ENCODE peak calls at places on chromosomes 1 and 21, in six cellular contexts. B is pancreas, Z is AG10803, O is GM23338, Y is RWPE2, G is foreskin keratinocyte. A is an unnamed sample.

GRCh38 chr1:78586572-78586971 is 33.7 kb upstream of the IFI44L start:
- DNase-seq in O (no peak), G (peak; percentile 26), B (no peak), Y (no peak), Z (peak; percentile 87), A (no peak)

GRCh38 chr1:162678439-162678838 is 46.2 kb downstream of the DDR2 start:
- DNase-seq in O (no peak), Y (no peak), B (no peak), G (no peak), Z (peak; percentile 79), A (no peak)

GRCh38 chr1:204523605-204524215 is 7.5 kb downstream of the MDM4 start:
- DNase-seq in O (no peak), Z (no peak), Y (no peak), G (peak; percentile 59), B (no peak), A (no peak)

GRCh38 chr1:17265950-17266349 is 17.1 kb downstream of the PADI3 start:
- DNase-seq in B (no peak), G (no peak), Y (no peak), O (no peak), Z (no peak), A (no peak)

GRCh38 chr1:67803380-67804279 is 29.6 kb downstream of the GNG12 start:
- DNase-seq in G (peak; percentile 58), O (no peak), Z (peak; percentile 84), B (no peak), Y (no peak), A (no peak)

GRCh38 chr1:2377751-2378440 is 13.5 kb downstream of the MORN1 start:
- DNase-seq in O (no peak), Y (peak; percentile 49), B (peak; percentile 52), G (no peak), Z (no peak), A (no peak)

GRCh38 chr1:27071049-27071416 is 58.4 kb upstream of the TENT5B start:
- DNase-seq in Y (no peak), B (no peak), G (peak; percentile 66), Z (peak; percentile 74), O (peak; percentile 71), A (no peak)

GRCh38 chr1:9780554-9781110 is 43.1 kb downstream of the CLSTN1 start:
- DNase-seq in O (no peak), B (no peak), Y (no peak), Z (no peak), G (no peak), A (no peak)

GRCh38 chr1:102837551-102837950 is 270.8 kb downstream of the COL11A1 start:
- DNase-seq in G (no peak), Y (no peak), O (no peak), B (no peak), Z (no peak), A (no peak)

GRCh38 chr1:216910081-216910840 is 187.0 kb upstream of the ESRRG start:
- DNase-seq in G (no peak), Z (no peak), Y (no peak), O (no peak), B (no peak), A (no peak)

GRCh38 chr1:41704189-41704588 is 214.5 kb downstream of the HIVEP3 start:
- DNase-seq in G (no peak), Y (no peak), O (no peak), B (no peak), Z (no peak), A (no peak)

GRCh38 chr1:32239335-32239734 is 7.7 kb upstream of the FAM167B start:
- DNase-seq in B (no peak), O (peak; percentile 46), G (no peak), Z (no peak), Y (no peak), A (no peak)

GRCh38 chr21:42655797-42656770 is 2.7 kb downstream of the PDE9A start:
- DNase-seq in Y (no peak), O (peak; percentile 47), Z (no peak), G (no peak), B (peak; percentile 40), A (no peak)

GRCh38 chr1:29953938-29954337 is 717.6 kb downstream of the PTPRU start:
- DNase-seq in Y (no peak), O (no peak), Z (no peak), B (no peak), G (no peak), A (no peak)

GRCh38 chr1:39142394-39143060 is 62.0 kb upstream of the MACF1 start:
- DNase-seq in Z (peak; percentile 71), B (peak; percentile 53), Y (peak; percentile 88), O (peak; percentile 78), G (peak; percentile 97), A (no peak)

GRCh38 chr1:163315773-163316374 is 5.9 kb upstream of the NUF2 start:
- DNase-seq in B (no peak), G (no peak), Y (no peak), O (peak; percentile 68), Z (peak; percentile 54), A (no peak)

GRCh38 chr1:2300004-2300771 is 72.1 kb downstream of the SKI start:
- DNase-seq in Y (no peak), B (peak; percentile 49), G (no peak), Z (no peak), O (no peak), A (no peak)

GRCh38 chr21:38244885-38245869 is 11.6 kb upstream of the KCNJ15 start:
- DNase-seq in Z (peak; percentile 99), Y (peak; percentile 89), B (no peak), G (peak; percentile 97), O (no peak), A (no peak)

GRCh38 chr1:204102719-204103118 is 29.8 kb downstream of the SOX13 start:
- DNase-seq in G (no peak), Y (no peak), Z (no peak), B (no peak), O (no peak), A (no peak)

GRCh38 chr21:15775981-15776380 is 46.2 kb downstream of the USP25 start:
- DNase-seq in B (no peak), O (no peak), G (peak; percentile 67), Z (peak; percentile 84), Y (no peak), A (no peak)

GRCh38 chr1:192104852-192105251 is 53.4 kb upstream of the RGS18 start:
- DNase-seq in B (no peak), Y (no peak), Z (peak; percentile 52), O (no peak), G (peak; percentile 14), A (no peak)

GRCh38 chr1:212864201-212864600 is 6.1 kb downstream of the FLVCR1 start:
- DNase-seq in O (no peak), Z (no peak), G (no peak), Y (no peak), B (no peak), A (no peak)

GRCh38 chr1:64172458-64172983 is 30.9 kb upstream of the UBE2U start:
- DNase-seq in Y (no peak), B (no peak), O (no peak), Z (peak; percentile 28), G (no peak), A (no peak)

GRCh38 chr1:66525086-66525485 is 8.9 kb upstream of the SGIP1 start:
- DNase-seq in Z (no peak), G (no peak), B (no peak), O (no peak), Y (no peak), A (no peak)

GRCh38 chr1:162847839-162848453 is 13.0 kb downstream of the CCDC190 start:
- DNase-seq in B (peak; percentile 84), G (no peak), Z (peak; percentile 70), Y (peak; percentile 77), O (peak; percentile 85), A (peak; percentile 94)

GRCh38 chr1:23114424-23115079 is 54.1 kb downstream of the LUZP1 start:
- DNase-seq in Z (peak; percentile 32), O (no peak), B (no peak), Y (no peak), G (no peak), A (no peak)

GRCh38 chr21:43207868-43208267 is 39.1 kb downstream of the CRYAA start:
- DNase-seq in G (no peak), O (no peak), Z (no peak), B (no peak), Y (peak; percentile 23), A (no peak)

GRCh38 chr1:150106331-150106730 is 38.8 kb downstream of the VPS45 start:
- DNase-seq in O (peak; percentile 8), Y (no peak), B (no peak), G (no peak), Z (no peak), A (no peak)

GRCh38 chr21:42198949-42199348 is 20.0 kb upstream of the ABCG1 start:
- DNase-seq in B (no peak), Y (no peak), G (no peak), Z (no peak), O (no peak), A (no peak)

GRCh38 chr1:2448098-2448445 is 28.0 kb upstream of the PLCH2 start:
- DNase-seq in Z (no peak), Y (no peak), O (no peak), B (no peak), G (no peak), A (no peak)

DNA sequence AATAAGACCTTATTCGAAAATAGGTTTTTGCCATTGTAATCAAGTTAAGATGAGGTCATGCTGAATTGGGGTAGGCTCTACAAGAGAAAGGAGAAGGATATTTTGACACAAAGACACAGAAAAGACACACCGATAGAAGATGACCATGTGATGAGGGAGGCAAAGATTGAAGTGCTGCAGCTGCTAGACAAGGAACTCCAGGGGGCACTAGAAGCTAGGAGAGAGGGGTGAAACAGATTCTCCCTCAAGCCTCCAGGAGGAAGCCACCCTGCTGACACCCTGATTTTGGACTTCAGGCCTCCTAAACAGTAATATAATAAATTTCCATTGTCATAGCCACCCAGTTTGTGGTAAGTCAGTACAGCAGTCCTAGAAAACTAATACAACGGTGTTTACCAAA is 506.8 kb upstream of the CAMK1G start:
- DNase-seq in B (no peak), O (peak; percentile 74), Z (peak; percentile 10), Y (no peak), G (no peak), A (no peak)
- TF ChIP-seq CTCF in B (no peak), O (peak; percentile 62), Z (peak; percentile 49), Y (peak; percentile 20), G (peak; percentile 63), A (no peak)

GRCh38 chr1:91759076-91759475 is 126.9 kb downstream of the TGFBR3 start:
- DNase-seq in Z (no peak), O (no peak), Y (no peak), G (no peak), B (no peak), A (no peak)
- TF ChIP-seq CTCF in Z (no peak), O (no peak), Y (no peak), G (no peak), B (no peak), A (no peak)

GRCh38 chr1:202351725-202352124 is 3.2 kb downstream of the PPP1R12B start:
- DNase-seq in Z (no peak), O (no peak), Y (no peak), G (no peak), B (no peak), A (no peak)
- TF ChIP-seq CTCF in Z (no peak), O (no peak), Y (no peak), G (no peak), B (no peak), A (no peak)

DNA sequence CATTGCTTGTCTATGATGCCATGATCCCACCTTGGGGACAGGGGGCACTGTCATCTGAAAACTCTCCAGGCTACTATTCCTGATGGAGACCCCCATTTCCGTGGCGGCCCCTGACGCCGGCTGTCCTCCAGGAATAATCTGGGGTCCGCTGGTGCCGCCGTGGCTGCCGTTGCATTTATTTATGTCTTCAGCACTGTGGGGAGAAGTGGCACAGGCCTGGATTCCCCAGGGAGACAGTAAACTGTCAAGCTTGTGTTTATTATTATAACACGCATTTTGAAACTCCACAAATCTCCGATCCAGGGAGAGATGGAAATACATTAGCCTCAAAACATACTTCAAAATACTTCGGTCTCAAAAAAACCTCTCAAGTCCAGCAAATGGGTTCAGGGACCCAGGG is 126.9 kb upstream of the C1orf174 start:
- DNase-seq in G (no peak), B (no peak), Y (no peak), O (no peak), Z (no peak), A (no peak)
- TF ChIP-seq CTCF in G (no peak), B (no peak), Y (no peak), O (no peak), Z (no peak), A (no peak)

A was measured in omental fat pad.